ENCODE peak calls at places on chromosomes 2 and 18, in seven cellular contexts. C is GM23248, G is neural progenitor cell, L is Panc1, X is gastrocnemius medialis, R is right atrium auricular region, N is adrenal gland. P is an unnamed sample. For H3K9me3, the result is how much of the 10 kb centered on the place peaks cover.

GRCh38 chr2:53896864-53897263 is 37.1 kb upstream of the GPR75 start:
- DNase-seq in C (peak), G (no peak), L (peak), X (no peak), R (no peak), N (no peak), P (no peak)

GRCh38 chr2:168169097-168169745 is 78.2 kb downstream of the STK39 start:
- DNase-seq in C (no peak), G (no peak), L (no peak), X (no peak), R (no peak), N (no peak), P (no peak)

GRCh38 chr18:47283476-47283875 is 32.0 kb upstream of the SKOR2 start:
- DNase-seq in C (peak), G (peak), L (no peak), X (no peak), R (no peak), N (no peak), P (peak)

GRCh38 chr2:220736778-220737177 is 835.3 kb downstream of the EPHA4 start:
- DNase-seq in C (peak), G (no peak), L (no peak), X (no peak), R (no peak), N (no peak), P (no peak)

GRCh38 chr2:205754285-205754923 is 72.1 kb downstream of the NRP2 start:
- DNase-seq in C (no peak), G (no peak), L (no peak), X (no peak), R (no peak), N (no peak), P (no peak)

GRCh38 chr2:47525167-47525566 is 122.2 kb downstream of the MSH2 start:
- DNase-seq in C (no peak), G (no peak), L (no peak), X (no peak), R (no peak), N (no peak), P (no peak)

GRCh38 chr2:98508690-98509054 is 64.0 kb downstream of the INPP4A start:
- DNase-seq in C (no peak), G (no peak), L (no peak), X (peak), R (peak), N (peak), P (no peak)

GRCh38 chr2:12556762-12557161 is 160.0 kb upstream of the TRIB2 start:
- DNase-seq in C (peak), G (no peak), L (no peak), X (no peak), R (no peak), N (no peak), P (no peak)

GRCh38 chr2:110116033-110116710 is 550 bp upstream of the MALL start:
- DNase-seq in C (peak), G (peak), L (no peak), X (no peak), R (peak), N (peak), P (peak)

GRCh38 chr2:178628590-178628989 is 148.3 kb downstream of the PLEKHA3 start:
- DNase-seq in C (no peak), G (no peak), L (no peak), X (no peak), R (no peak), N (no peak), P (no peak)

GRCh38 chr2:37350034-37350433 is 5.6 kb downstream of the QPCT start:
- DNase-seq in C (no peak), G (no peak), L (no peak), X (no peak), R (no peak), N (no peak), P (peak)

GRCh38 chr2:72204156-72204781 is 56.6 kb upstream of the CYP26B1 start:
- DNase-seq in C (no peak), G (no peak), L (no peak), X (no peak), R (no peak), N (no peak), P (peak)

GRCh38 chr2:190534310-190535118 is at the start of gene NEMP2:
- DNase-seq in C (peak), G (peak), L (peak), X (peak), R (peak), N (peak), P (peak)

DNA sequence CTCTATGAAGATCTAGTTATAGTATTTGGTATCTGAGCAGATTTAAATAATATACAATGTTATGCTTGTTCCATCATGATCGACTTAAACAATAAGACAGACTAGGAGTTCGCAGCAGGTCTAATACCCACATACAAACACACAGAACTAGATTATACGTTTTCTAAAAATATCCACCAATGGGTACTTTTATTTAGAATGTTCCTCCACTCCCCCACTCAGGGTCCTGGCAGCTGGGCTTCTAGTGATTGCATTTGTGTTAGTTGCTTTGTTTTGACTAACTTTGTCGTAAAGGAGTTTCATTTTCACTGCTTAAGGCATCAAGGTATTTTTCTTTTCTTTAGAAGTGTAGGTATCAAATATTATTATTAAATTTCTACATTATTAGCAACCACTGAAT is 91.4 kb downstream of the RPRM start:
- DNase-seq in C (no peak), G (no peak), L (no peak), X (no peak), R (no peak), N (no peak), P (no peak)
- H3K4me3 ChIP-seq in C (no peak), G (no peak), L (no peak), X (no peak), R (no peak), N (no peak), P (no peak)

GRCh38 chr18:70956554-70956953 is 667.7 kb downstream of the SOCS6 start:
- DNase-seq in C (no peak), G (no peak), L (no peak), X (no peak), R (no peak), N (no peak), P (no peak)
- H3K9me3 ChIP-seq in C (under half), G (under half), L (under half), X (under half), R (under half), N (under half), P (under half)

GRCh38 chr2:218127929-218128455 is 2.2 kb downstream of the CXCR2 start:
- DNase-seq in C (no peak), G (no peak), L (no peak), X (no peak), R (no peak), N (no peak), P (no peak)
- H3K4me3 ChIP-seq in C (no peak), G (no peak), L (no peak), X (no peak), R (no peak), N (no peak), P (no peak)

GRCh38 chr2:26590439-26590838 is 50.7 kb downstream of the CIB4 start:
- DNase-seq in C (no peak), G (no peak), L (no peak), X (no peak), R (no peak), N (no peak), P (no peak)

GRCh38 chr2:26585100-26585499 is 56.1 kb downstream of the CIB4 start:
- DNase-seq in C (no peak), G (no peak), L (no peak), X (no peak), R (no peak), N (no peak), P (no peak)

GRCh38 chr2:26588576-26588975 is 52.6 kb downstream of the CIB4 start:
- DNase-seq in C (no peak), G (no peak), L (no peak), X (no peak), R (no peak), N (no peak), P (no peak)

GRCh38 chr2:26585966-26586365 is 55.2 kb downstream of the CIB4 start:
- DNase-seq in C (no peak), G (no peak), L (no peak), X (no peak), R (no peak), N (no peak), P (no peak)

GRCh38 chr2:26587966-26588365 is 53.2 kb downstream of the CIB4 start:
- DNase-seq in C (no peak), G (no peak), L (no peak), X (no peak), R (no peak), N (no peak), P (no peak)
- H3K9me3 ChIP-seq in C (under half), G (under half), L (under half), X (under half), R (under half), N (under half), P (under half)

GRCh38 chr2:39665811-39666488 is at the start of gene TMEM178A:
- DNase-seq in C (peak), G (peak), L (no peak), X (no peak), R (no peak), N (no peak), P (no peak)

GRCh38 chr2:39666489-39667141 is 898 bp downstream of the TMEM178A start:
- DNase-seq in C (peak), G (peak), L (no peak), X (no peak), R (no peak), N (no peak), P (no peak)

GRCh38 chr2:39664478-39664877 is 1.2 kb upstream of the TMEM178A start:
- DNase-seq in C (no peak), G (no peak), L (no peak), X (no peak), R (no peak), N (no peak), P (no peak)

GRCh38 chr2:39663187-39663930 is 2.4 kb upstream of the TMEM178A start:
- DNase-seq in C (peak), G (no peak), L (no peak), X (no peak), R (no peak), N (no peak), P (no peak)

DNA sequence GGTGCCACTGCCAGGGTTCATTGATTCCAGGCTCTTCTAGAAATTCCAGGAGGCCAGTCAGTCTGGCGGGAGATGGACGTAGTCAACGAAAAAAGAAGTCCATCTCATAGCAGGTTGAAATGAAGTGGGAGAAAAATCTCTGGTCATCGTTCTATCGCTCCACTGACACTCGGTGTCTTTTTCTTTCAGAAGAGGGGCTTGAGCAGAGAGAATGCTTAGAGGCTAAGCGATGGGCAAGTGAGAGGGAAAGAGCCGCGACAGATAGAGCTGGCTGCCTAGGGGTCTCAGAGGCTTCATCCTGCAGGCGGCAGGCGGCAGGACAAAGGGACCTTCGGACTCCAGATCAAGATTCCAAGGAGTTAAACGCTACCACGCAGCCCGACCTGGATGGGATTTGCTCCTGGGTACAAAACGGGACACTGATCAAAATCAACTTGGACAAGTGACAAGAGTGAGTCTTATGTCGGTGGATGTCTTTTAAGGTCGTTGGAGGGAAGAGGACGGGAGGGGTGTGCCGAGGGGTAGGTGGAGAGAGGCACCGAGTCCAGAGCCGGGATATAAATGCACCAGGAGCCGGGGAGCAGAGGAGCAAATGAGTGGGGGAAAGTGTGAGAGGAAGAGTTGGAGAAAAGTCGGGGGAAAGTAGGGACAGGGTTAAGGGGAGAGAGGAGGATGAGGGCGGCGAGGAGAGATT is 672 bp upstream of the TMEM178A start:
- DNase-seq in C (no peak), G (peak), L (no peak), X (no peak), R (no peak), N (no peak), P (no peak)
- H3K4me3 ChIP-seq in C (no peak), G (peak), L (no peak), X (no peak), R (peak), N (no peak), P (no peak)

DNA sequence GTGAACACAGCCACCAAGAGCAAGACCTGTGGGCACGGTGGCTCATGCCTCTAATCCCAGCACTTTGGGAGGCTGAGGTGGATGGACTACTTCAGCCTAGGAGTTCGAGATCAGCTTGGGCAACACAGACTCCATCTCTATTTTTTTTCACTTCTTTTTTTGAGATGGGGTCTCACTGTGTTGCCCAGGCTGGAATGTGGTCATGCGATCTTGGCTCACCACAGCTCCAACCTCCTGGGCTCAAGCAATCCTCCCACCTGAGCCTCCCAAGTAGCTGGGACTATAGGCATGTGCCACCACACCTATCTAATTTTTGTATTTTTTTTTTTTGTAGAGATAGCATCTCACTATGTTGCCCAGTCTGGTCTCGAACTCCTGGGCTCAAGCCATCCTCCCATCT is 54.4 kb upstream of the SPRED2 start:
- DNase-seq in C (no peak), G (no peak), L (no peak), X (no peak), R (no peak), N (no peak), P (no peak)
- H3K9me3 ChIP-seq in C (under half), G (under half), L (under half), X (under half), R (under half), N (under half), P (under half)

GRCh38 chr18:77870238-77870637 is 620.6 kb downstream of the GALR1 start:
- DNase-seq in C (no peak), G (no peak), L (no peak), X (no peak), R (no peak), N (peak), P (no peak)
- H3K4me3 ChIP-seq in C (no peak), G (no peak), L (no peak), X (no peak), R (no peak), N (no peak), P (no peak)

GRCh38 chr2:113098061-113098460 is 29.3 kb upstream of the IL1RN start:
- DNase-seq in C (no peak), G (no peak), L (no peak), X (no peak), R (peak), N (no peak), P (no peak)
- H3K9me3 ChIP-seq in C (under half), G (under half), L (under half), X (under half), R (under half), N (under half), P (under half)

DNA sequence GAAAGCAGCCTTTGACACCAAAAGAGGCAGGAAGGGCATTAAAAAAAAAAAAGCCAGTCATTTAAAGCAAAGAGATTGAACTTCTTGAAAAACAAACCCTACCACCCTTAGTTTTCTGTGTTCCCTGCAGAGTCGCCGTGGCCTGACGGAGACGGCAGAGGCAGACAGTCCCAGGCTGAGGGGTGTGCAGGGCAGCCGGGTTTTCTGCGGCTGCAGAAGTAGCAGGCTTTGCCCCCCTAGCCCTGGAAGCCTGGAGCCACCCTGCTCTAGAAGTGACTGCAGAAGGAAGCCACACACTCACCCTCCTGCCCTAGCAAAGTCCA is 2.8 kb downstream of the INPP5D start:
- DNase-seq in C (no peak), G (no peak), L (no peak), X (no peak), R (no peak), N (no peak), P (no peak)
- H3K4me3 ChIP-seq in C (no peak), G (no peak), L (no peak), X (no peak), R (no peak), N (no peak), P (no peak)

P was measured in MG63.